ENCODE peak calls at places on chromosomes 7 and 10, in five cellular contexts. S is psoas muscle; Z is CD8-positive, alpha-beta T cell; Q is HT1080; Y is stimulated activated CD8-positive, alpha-beta memory T cell treated with anti-CD3 and anti-CD28 coated beads, Interleukin-4, amount 100 ng/mL, for 24 hours. W is an unnamed sample.

GRCh38 chr10:72353028-72353962 is 1.4 kb downstream of the DNAJB12 start:
- DNase-seq in S (no peak), Z (no peak), Q (no peak), Y (no peak), W (peak)

GRCh38 chr7:145915679-145916078 is 200.9 kb upstream of the CNTNAP2 start:
- DNase-seq in S (no peak), Z (no peak), Q (no peak), Y (no peak), W (no peak)

GRCh38 chr10:103719036-103719435 is 136.3 kb downstream of the SH3PXD2A start:
- DNase-seq in S (no peak), Z (no peak), Q (no peak), Y (no peak), W (no peak)

GRCh38 chr7:153193144-153193595 is 433.6 kb downstream of the ACTR3B start:
- DNase-seq in S (no peak), Z (no peak), Q (no peak), Y (no peak), W (no peak)

GRCh38 chr10:78685466-78686163 is 383.2 kb upstream of the ZMIZ1 start:
- DNase-seq in S (no peak), Z (no peak), Q (peak), Y (no peak), W (peak)

GRCh38 chr10:52300599-52301277 is 13.3 kb upstream of the DKK1 start:
- DNase-seq in S (no peak), Z (no peak), Q (no peak), Y (no peak), W (no peak)

GRCh38 chr7:98281757-98282652 is 519 bp downstream of the BRI3 start:
- DNase-seq in S (peak), Z (peak), Q (no peak), Y (no peak), W (no peak)

GRCh38 chr10:133140417-133141143 is 19.4 kb upstream of the KNDC1 start:
- DNase-seq in S (no peak), Z (no peak), Q (no peak), Y (no peak), W (no peak)

GRCh38 chr10:132554991-132555647 is 17.5 kb downstream of the INPP5A start:
- DNase-seq in S (no peak), Z (peak), Q (no peak), Y (no peak), W (no peak)

GRCh38 chr7:372546-372938 is 82.6 kb downstream of the FOXL3 start:
- DNase-seq in S (no peak), Z (no peak), Q (no peak), Y (no peak), W (no peak)

GRCh38 chr10:7030134-7030855 is 380.5 kb downstream of the SFMBT2 start:
- DNase-seq in S (no peak), Z (no peak), Q (no peak), Y (no peak), W (no peak)

GRCh38 chr10:44293306-44293778 is 91.6 kb downstream of the CXCL12 start:
- DNase-seq in S (no peak), Z (no peak), Q (no peak), Y (no peak), W (peak)

GRCh38 chr7:97480700-97481410 is 251.0 kb upstream of the TAC1 start:
- DNase-seq in S (no peak), Z (no peak), Q (peak), Y (no peak), W (no peak)

GRCh38 chr10:6667679-6668270 is 87.7 kb upstream of the PRKCQ start:
- DNase-seq in S (no peak), Z (no peak), Q (peak), Y (peak), W (peak)

GRCh38 chr10:5466451-5466996 is 32.8 kb downstream of the CALML5 start:
- DNase-seq in S (no peak), Z (no peak), Q (peak), Y (no peak), W (peak)

GRCh38 chr7:66205736-66206080 is 574 bp downstream of the TPST1 start:
- DNase-seq in S (no peak), Z (no peak), Q (no peak), Y (no peak), W (no peak)

GRCh38 chr7:47940482-47941001 is 7.7 kb downstream of the PKD1L1 start:
- DNase-seq in S (peak), Z (no peak), Q (no peak), Y (no peak), W (peak)

GRCh38 chr10:13195016-13195415 is 33.7 kb downstream of the MCM10 start:
- DNase-seq in S (no peak), Z (no peak), Q (no peak), Y (no peak), W (peak)

GRCh38 chr7:33905389-33906032 is at the start of gene BMPER:
- DNase-seq in S (peak), Z (no peak), Q (peak), Y (no peak), W (peak)

GRCh38 chr7:97751566-97751965 is 19.7 kb downstream of the TAC1 start:
- DNase-seq in S (no peak), Z (no peak), Q (no peak), Y (no peak), W (no peak)

GRCh38 chr10:13743101-13743693 is 156.4 kb downstream of the PRPF18 start:
- DNase-seq in S (no peak), Z (no peak), Q (no peak), Y (no peak), W (peak)

GRCh38 chr7:151452141-151452571 is 12.2 kb upstream of the CRYGN start:
- DNase-seq in S (no peak), Z (no peak), Q (no peak), Y (no peak), W (no peak)

GRCh38 chr7:68176974-68177373 is 1180.3 kb downstream of the TYW1 start:
- DNase-seq in S (peak), Z (no peak), Q (peak), Y (no peak), W (peak)

GRCh38 chr10:12914111-12914510 is 87.4 kb downstream of the CCDC3 start:
- DNase-seq in S (no peak), Z (no peak), Q (no peak), Y (no peak), W (peak)

GRCh38 chr10:80684217-80684616 is 146.5 kb downstream of the SH2D4B start:
- DNase-seq in S (no peak), Z (no peak), Q (peak), Y (no peak), W (peak)

GRCh38 chr7:136133491-136133990 is 156.4 kb upstream of the MTPN start:
- DNase-seq in S (no peak), Z (no peak), Q (peak), Y (no peak), W (peak)

GRCh38 chr7:17530249-17530648 is 231.8 kb downstream of the AHR start:
- DNase-seq in S (no peak), Z (no peak), Q (no peak), Y (no peak), W (peak)

GRCh38 chr10:44659350-44659749 is 251.8 kb upstream of the TMEM72 start:
- DNase-seq in S (no peak), Z (no peak), Q (no peak), Y (no peak), W (peak)

GRCh38 chr7:105776068-105776790 is 100.2 kb downstream of the ATXN7L1 start:
- DNase-seq in S (peak), Z (no peak), Q (peak), Y (no peak), W (peak)

GRCh38 chr10:93150289-93150688 is 76.6 kb downstream of the CYP26A1 start:
- DNase-seq in S (no peak), Z (no peak), Q (peak), Y (no peak), W (peak)

GRCh38 chr7:155861480-155861868 is 49.2 kb upstream of the SHH start:
- DNase-seq in S (no peak), Z (no peak), Q (no peak), Y (no peak), W (no peak)

GRCh38 chr10:97765201-97765600 is 6.6 kb downstream of the SFRP5 start:
- DNase-seq in S (no peak), Z (no peak), Q (no peak), Y (no peak), W (no peak)

GRCh38 chr7:132866551-132866950 is 215.3 kb downstream of the CHCHD3 start:
- DNase-seq in S (no peak), Z (no peak), Q (no peak), Y (no peak), W (no peak)